ENCODE peak calls at places on chromosome 12, in five cellular contexts. U, Y, D, R and T are unnamed samples.
A peak's percentile ranks its signal among the peaks of the same experiment; 100 is the strongest.

GRCh38 chr12:79689477-79690155 is 1.1 kb downstream of the PAWR start:
- DNase-seq in Y (peak; percentile 65), R (no peak), D (peak; percentile 49), U (peak; percentile 38), T (peak; percentile 31)

GRCh38 chr12:29171421-29172258 is 22.6 kb downstream of the FAR2 start:
- DNase-seq in R (peak; percentile 65), D (no peak), Y (no peak), U (no peak), T (no peak)

GRCh38 chr12:105321125-105321524 is 9.4 kb upstream of the C12orf75 start:
- DNase-seq in U (no peak), R (no peak), D (no peak), Y (no peak), T (no peak)

GRCh38 chr12:116525418-116526001 is 33.7 kb upstream of the MAP1LC3B2 start:
- DNase-seq in U (peak; percentile 72), D (peak; percentile 80), Y (peak; percentile 63), R (peak; percentile 92), T (peak; percentile 40)

GRCh38 chr12:42396473-42397259 is 70.7 kb downstream of the PPHLN1 start:
- DNase-seq in R (no peak), D (no peak), U (no peak), Y (no peak), T (no peak)

GRCh38 chr12:112944028-112944690 is 5.9 kb downstream of the OAS3 start:
- DNase-seq in Y (no peak), D (no peak), R (no peak), U (no peak), T (no peak)

GRCh38 chr12:116813271-116814041 is 67.8 kb downstream of the HRK start:
- DNase-seq in D (no peak), U (no peak), Y (no peak), R (no peak), T (no peak)

GRCh38 chr12:12749433-12749832 is 32.3 kb downstream of the CDKN1B start:
- DNase-seq in U (no peak), D (no peak), Y (peak; percentile 63), R (no peak), T (no peak)

GRCh38 chr12:130775953-130776856 is 60.1 kb upstream of the RIMBP2 start:
- DNase-seq in Y (peak; percentile 49), R (no peak), D (no peak), U (peak; percentile 62), T (no peak)

GRCh38 chr12:18141583-18141982 is 51.6 kb upstream of the RERGL start:
- DNase-seq in Y (no peak), U (no peak), R (no peak), D (no peak), T (no peak)

GRCh38 chr12:14950982-14951746 is 10.2 kb downstream of the ARHGDIB start:
- DNase-seq in Y (no peak), U (no peak), R (no peak), D (no peak), T (no peak)

GRCh38 chr12:6424848-6425247 is 19.9 kb upstream of the CD27 start:
- DNase-seq in U (no peak), Y (no peak), D (peak; percentile 17), R (no peak), T (no peak)

GRCh38 chr12:47158792-47159191 is 79.0 kb upstream of the AMIGO2 start:
- DNase-seq in Y (no peak), R (no peak), D (no peak), U (no peak), T (no peak)

GRCh38 chr12:48980953-48981756 is 3.0 kb downstream of the WNT1 start:
- DNase-seq in R (no peak), U (peak; percentile 66), Y (no peak), D (no peak), T (no peak)

GRCh38 chr12:5269846-5270245 is 162.1 kb upstream of the NTF3 start:
- DNase-seq in U (no peak), Y (no peak), D (no peak), R (no peak), T (no peak)

GRCh38 chr12:132827763-132828703 is 636 bp downstream of the GOLGA3 start:
- DNase-seq in Y (peak; percentile 51), D (peak; percentile 58), R (no peak), U (peak; percentile 46), T (no peak)

GRCh38 chr12:105167346-105167745 is 59.8 kb downstream of the WASHC4 start:
- DNase-seq in D (no peak), Y (no peak), R (no peak), U (no peak), T (no peak)

GRCh38 chr12:67057072-67057471 is 212.1 kb upstream of the CAND1 start:
- DNase-seq in U (no peak), R (no peak), Y (no peak), D (no peak), T (no peak)

GRCh38 chr12:11763760-11764520 is 114.5 kb downstream of the ETV6 start:
- DNase-seq in Y (no peak), U (no peak), D (no peak), R (no peak), T (no peak)

GRCh38 chr12:54385251-54385914 is 850 bp upstream of the ZNF385A start:
- DNase-seq in U (no peak), R (no peak), Y (no peak), D (no peak), T (no peak)

GRCh38 chr12:104863549-104863948 is 94.5 kb downstream of the SLC41A2 start:
- DNase-seq in Y (no peak), U (no peak), D (no peak), R (no peak), T (no peak)

GRCh38 chr12:3604281-3604680 is 113.3 kb downstream of the PRMT8 start:
- DNase-seq in D (no peak), R (peak; percentile 29), U (no peak), Y (no peak), T (no peak)

GRCh38 chr12:92259291-92259690 is 113.6 kb upstream of the BTG1 start:
- DNase-seq in D (no peak), Y (no peak), U (no peak), R (no peak), T (no peak)

GRCh38 chr12:29158364-29158763 is 9.3 kb downstream of the FAR2 start:
- DNase-seq in D (no peak), R (no peak), Y (no peak), U (no peak), T (no peak)

GRCh38 chr12:75705749-75706719 is 194.6 kb upstream of the KRR1 start:
- DNase-seq in U (no peak), Y (peak; percentile 44), D (no peak), R (peak; percentile 72), T (peak; percentile 31)

GRCh38 chr12:47407730-47408129 is 298.1 kb downstream of the RPAP3 start:
- DNase-seq in U (no peak), Y (no peak), D (no peak), R (no peak), T (no peak)

GRCh38 chr12:94563261-94563660 is 87.1 kb downstream of the TMCC3 start:
- DNase-seq in U (no peak), R (no peak), D (no peak), Y (no peak), T (no peak)

GRCh38 chr12:28780096-28780495 is 369.0 kb upstream of the FAR2 start:
- DNase-seq in Y (no peak), U (peak; percentile 38), R (no peak), D (no peak), T (no peak)

GRCh38 chr12:94725375-94726168 is 75.2 kb upstream of the TMCC3 start:
- DNase-seq in U (peak; percentile 30), R (no peak), Y (no peak), D (peak; percentile 51), T (peak; percentile 31)

GRCh38 chr12:55937956-55938355 is 7.0 kb downstream of the DGKA start:
- DNase-seq in Y (no peak), R (no peak), U (no peak), D (no peak), T (no peak)
- H3K4me1 ChIP-seq in Y (peaks cover 3% of the 10 kb centered on the region), R (peaks cover 13% of the 10 kb centered on the region), U (peaks cover 18% of the 10 kb centered on the region), D (peaks cover 15% of the 10 kb centered on the region), T (peaks cover 39% of the 10 kb centered on the region)

DNA sequence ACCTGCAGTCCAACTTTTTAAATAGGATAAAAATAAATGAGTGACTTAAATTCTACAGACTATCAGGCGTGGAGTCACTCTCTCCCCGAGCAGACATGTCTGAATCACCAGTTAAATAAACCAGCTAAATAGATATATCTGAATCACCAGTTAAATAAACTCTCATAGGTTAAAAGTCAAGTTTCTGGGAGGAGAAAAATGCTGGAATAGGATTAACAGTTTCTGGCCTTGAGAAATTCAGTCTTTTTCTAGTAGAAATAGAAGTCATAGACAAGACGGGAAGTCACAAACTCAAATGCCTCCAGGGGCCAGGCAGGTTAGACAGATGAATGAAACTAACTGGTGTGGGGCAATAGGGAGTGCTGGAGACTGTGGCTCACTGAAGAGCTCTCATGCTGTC is 258.6 kb upstream of the TMEM132C start:
- DNase-seq in R (no peak), U (no peak), Y (no peak), D (no peak), T (no peak)
- TF ChIP-seq EP300 in R (no peak), U (no peak), Y (no peak), D (no peak), T (no peak)

GRCh38 chr12:85834378-85834777 is 1.8 kb downstream of the RASSF9 start:
- DNase-seq in D (no peak), U (no peak), R (no peak), Y (no peak), T (no peak)
- H3K4me3 ChIP-seq in D (no peak overlapping the region), U (peak overlapping the region; percentile 42), R (peak overlapping the region; percentile 53), Y (no peak overlapping the region), T (no peak overlapping the region)

DNA sequence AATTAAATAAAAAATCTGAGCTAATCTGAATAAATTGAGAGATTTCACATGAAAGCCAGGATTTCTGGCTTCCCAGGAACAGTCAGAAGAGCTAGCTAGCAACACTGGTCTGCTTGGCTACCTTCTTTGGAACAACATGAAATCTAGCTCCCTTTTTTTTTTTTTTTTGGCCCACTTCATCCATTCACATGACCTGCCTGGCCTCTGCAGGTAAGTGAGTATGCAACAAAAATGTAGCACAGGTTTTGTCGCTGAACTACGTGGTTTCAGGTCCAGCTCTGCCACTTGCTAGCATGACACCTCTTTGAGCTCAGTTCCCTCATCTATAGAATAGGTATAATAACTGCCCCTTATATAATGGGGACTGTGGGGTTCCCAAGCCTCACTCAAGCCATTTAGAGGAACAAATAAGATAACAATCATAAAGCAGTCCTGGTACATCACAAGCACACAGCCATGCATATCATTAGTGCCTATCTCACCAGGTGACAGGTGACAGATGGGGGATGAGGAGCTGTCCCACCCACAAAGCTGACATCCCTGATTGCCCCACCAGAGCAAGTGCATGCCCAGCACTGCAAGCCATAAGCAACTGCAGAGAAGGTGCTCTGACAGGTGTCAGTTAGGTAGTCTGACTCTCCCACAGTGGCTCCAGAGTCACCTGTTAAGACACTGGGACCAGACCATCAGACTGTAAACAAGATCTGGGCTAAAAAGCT is 25.6 kb downstream of the PXN start:
- DNase-seq in U (no peak), R (no peak), D (no peak), Y (no peak), T (no peak)
- H3K4me1 ChIP-seq in U (peaks cover 85% of the 10 kb centered on the region), R (peaks cover 87% of the 10 kb centered on the region), D (peaks cover 51% of the 10 kb centered on the region), Y (peaks cover 5% of the 10 kb centered on the region), T (peaks cover 3% of the 10 kb centered on the region)

GRCh38 chr12:62306569-62307530 is 46.6 kb downstream of the USP15 start:
- DNase-seq in D (no peak), Y (no peak), U (no peak), R (no peak), T (no peak)
- TF ChIP-seq EP300 in D (no peak), Y (no peak), U (no peak), R (no peak), T (no peak)

GRCh38 chr12:26726956-26727355 is 106.0 kb downstream of the ITPR2 start:
- DNase-seq in D (no peak), R (no peak), Y (no peak), U (no peak), T (no peak)
- H3K4me3 ChIP-seq in D (no peak overlapping the region), R (no peak overlapping the region), Y (no peak overlapping the region), U (no peak overlapping the region), T (no peak overlapping the region)